ENCODE peak calls at places on chromosome 18, in nine cellular contexts. Q is mammary epithelial cell; U is A549; R is stimulated activated CD8-positive, alpha-beta memory T cell treated with anti-CD3 and anti-CD28 coated beads, Interleukin-12 subunit alpha, Interleukin-12 subunit beta, amount 100 ng/mL, for 1 hour; G is HL-60; X is GM12864; L is fibroblast of lung; Y is HFF-Myc; S is cerebellar cortex. B is an unnamed sample.

GRCh38 chr18:24588440-24588839 is 128.0 kb downstream of the HRH4 start:
- DNase-seq in Q (no peak), U (no peak), R (no peak), G (no peak), X (no peak), L (no peak), Y (no peak), S (no peak), B (no peak)

GRCh38 chr18:6249110-6249680 is 165.5 kb downstream of the L3MBTL4 start:
- DNase-seq in Q (no peak), U (no peak), R (no peak), G (no peak), X (peak; percentile 41), L (no peak), Y (no peak), S (no peak), B (no peak)

GRCh38 chr18:39184176-39184575 is 1618.6 kb upstream of the CELF4 start:
- DNase-seq in Q (no peak), U (no peak), R (no peak), G (no peak), X (no peak), L (no peak), Y (no peak), S (peak; percentile 42), B (no peak)

GRCh38 chr18:76803814-76804213 is 18.5 kb upstream of the ZNF236 start:
- DNase-seq in Q (peak; percentile 69), U (peak; percentile 55), R (peak; percentile 56), G (peak; percentile 29), X (no peak), L (peak; percentile 55), Y (no peak), S (peak; percentile 75), B (peak; percentile 34)

GRCh38 chr18:8627107-8627472 is 17.9 kb downstream of the RAB12 start:
- DNase-seq in Q (no peak), U (no peak), R (no peak), G (no peak), X (no peak), L (no peak), Y (no peak), S (peak; percentile 80), B (no peak)

GRCh38 chr18:47953471-47953931 is 23.0 kb upstream of the SMAD2 start:
- DNase-seq in Q (peak; percentile 41), U (no peak), R (peak; percentile 13), G (peak; percentile 81), X (no peak), L (no peak), Y (peak; percentile 20), S (peak; percentile 94), B (no peak)

GRCh38 chr18:74558096-74558495 is 23.8 kb downstream of the CNDP1 start:
- DNase-seq in Q (no peak), U (no peak), R (no peak), G (no peak), X (no peak), L (no peak), Y (no peak), S (no peak), B (no peak)

GRCh38 chr18:8773980-8774379 is 68.6 kb downstream of the MTCL1 start:
- DNase-seq in Q (no peak), U (no peak), R (no peak), G (no peak), X (no peak), L (peak; percentile 53), Y (no peak), S (no peak), B (no peak)

GRCh38 chr18:34117319-34117718 is 107.4 kb downstream of the NOL4 start:
- DNase-seq in Q (no peak), U (no peak), R (no peak), G (no peak), X (no peak), L (no peak), Y (no peak), S (no peak), B (no peak)

GRCh38 chr18:30929065-30929464 is 113.5 kb downstream of the DSC3 start:
- DNase-seq in Q (no peak), U (no peak), R (no peak), G (no peak), X (no peak), L (no peak), Y (no peak), S (no peak), B (no peak)

GRCh38 chr18:6807504-6808257 is 78.2 kb downstream of the ARHGAP28 start:
- DNase-seq in Q (no peak), U (no peak), R (no peak), G (no peak), X (no peak), L (peak; percentile 25), Y (peak; percentile 37), S (no peak), B (peak; percentile 22)

GRCh38 chr18:23784811-23785245 is 95.6 kb downstream of the LAMA3 start:
- DNase-seq in Q (peak; percentile 90), U (no peak), R (no peak), G (no peak), X (no peak), L (peak; percentile 67), Y (peak; percentile 43), S (no peak), B (no peak)

GRCh38 chr18:39463986-39464385 is 1898.4 kb upstream of the CELF4 start:
- DNase-seq in Q (no peak), U (no peak), R (no peak), G (no peak), X (no peak), L (no peak), Y (no peak), S (no peak), B (no peak)